ENCODE peak calls at places on chromosome 2, in nine cellular contexts. P is A549; O is retina; A is pons; J is activated naive CD8-positive, alpha-beta T cell treated with anti-CD3 and anti-CD28 coated beads for 36 hours; M is NCI-H1105; U is left cardiac atrium; S is mucosa of descending colon; V is lung microvascular endothelial cell. T is an unnamed sample.

GRCh38 chr2:9406529-9407362 is 16.6 kb downstream of the ITGB1BP1 start:
- DNase-seq in P (no peak), O (no peak), A (no peak), J (no peak), M (no peak), U (no peak), S (no peak), V (no peak), T (no peak)

GRCh38 chr2:99481527-99481926 is 8.3 kb downstream of the REV1 start:
- DNase-seq in P (no peak), O (no peak), A (no peak), J (no peak), M (no peak), U (no peak), S (no peak), V (no peak), T (no peak)

GRCh38 chr2:166343467-166343866 is 32.3 kb downstream of the SCN9A start:
- DNase-seq in P (no peak), O (no peak), A (no peak), J (no peak), M (peak; percentile 31), U (no peak), S (no peak), V (no peak), T (peak; percentile 12)

GRCh38 chr2:54052825-54053718 is 62.3 kb upstream of the ACYP2 start:
- DNase-seq in P (no peak), O (no peak), A (no peak), J (no peak), M (no peak), U (no peak), S (no peak), V (no peak), T (no peak)

GRCh38 chr2:80258321-80258720 is 46.2 kb downstream of the LRRTM1 start:
- DNase-seq in P (no peak), O (no peak), A (no peak), J (no peak), M (no peak), U (no peak), S (no peak), V (no peak), T (no peak)

GRCh38 chr2:26605195-26605968 is 35.8 kb downstream of the CIB4 start:
- DNase-seq in P (peak; percentile 78), O (peak; percentile 69), A (peak; percentile 54), J (no peak), M (peak; percentile 19), U (no peak), S (no peak), V (peak; percentile 58), T (peak; percentile 50)

GRCh38 chr2:68766378-68766845 is 31.8 kb downstream of the ARHGAP25 start:
- DNase-seq in P (no peak), O (no peak), A (peak; percentile 56), J (peak; percentile 50), M (no peak), U (peak; percentile 57), S (peak; percentile 70), V (peak; percentile 68), T (no peak)

GRCh38 chr2:97995026-97995733 is 568 bp downstream of the TMEM131 start:
- DNase-seq in P (peak; percentile 40), O (peak; percentile 70), A (peak; percentile 44), J (peak; percentile 69), M (peak; percentile 15), U (no peak), S (peak; percentile 75), V (peak; percentile 42), T (peak; percentile 74)

GRCh38 chr2:207012461-207012860 is 73.1 kb downstream of the CPO start:
- DNase-seq in P (no peak), O (no peak), A (no peak), J (no peak), M (no peak), U (no peak), S (no peak), V (peak; percentile 57), T (no peak)